ENCODE peak calls at places on chromosomes 6 and 20, in nine cellular contexts. One of them, this sample, is unnamed.

GRCh38 chr20:49666906-49667305 is 46.8 kb downstream of the B4GALT5 start:
- DNase-seq in activated T-cell treated with anti-CD3 and anti-CD28 coated beads, Interleukin-2, amount 50 U/mL, for 72 hours: no peak
- DNase-seq in A549: no peak
- DNase-seq in AG09309: no peak
- DNase-seq in frontal cortex: no peak
- DNase-seq in T1000: no peak
- DNase-seq in head of caudate nucleus: no peak
- DNase-seq in HEK293T: no peak
- DNase-seq in left ventricle myocardium inferior: no peak
- DNase-seq in this sample: no peak

GRCh38 chr6:36772401-36772800 is 66.8 kb downstream of the CPNE5 start:
- DNase-seq in left ventricle myocardium inferior: no peak
- DNase-seq in A549: no peak
- DNase-seq in frontal cortex: no peak
- DNase-seq in HEK293T: no peak
- DNase-seq in activated T-cell treated with anti-CD3 and anti-CD28 coated beads, Interleukin-2, amount 50 U/mL, for 72 hours: no peak
- DNase-seq in AG09309: no peak
- DNase-seq in head of caudate nucleus: no peak
- DNase-seq in T1000: no peak
- DNase-seq in this sample: no peak

GRCh38 chr20:41692479-41693135 is 74.4 kb upstream of the CHD6 start:
- DNase-seq in head of caudate nucleus: peak
- DNase-seq in left ventricle myocardium inferior: peak
- DNase-seq in activated T-cell treated with anti-CD3 and anti-CD28 coated beads, Interleukin-2, amount 50 U/mL, for 72 hours: peak
- DNase-seq in A549: peak
- DNase-seq in frontal cortex: peak
- DNase-seq in HEK293T: peak
- DNase-seq in T1000: no peak
- DNase-seq in AG09309: no peak
- DNase-seq in this sample: peak

GRCh38 chr20:32582659-32583580 is 2.2 kb downstream of the NOL4L start:
- DNase-seq in frontal cortex: peak
- DNase-seq in HEK293T: peak
- DNase-seq in left ventricle myocardium inferior: peak
- DNase-seq in activated T-cell treated with anti-CD3 and anti-CD28 coated beads, Interleukin-2, amount 50 U/mL, for 72 hours: peak
- DNase-seq in AG09309: no peak
- DNase-seq in head of caudate nucleus: no peak
- DNase-seq in T1000: no peak
- DNase-seq in A549: no peak
- DNase-seq in this sample: peak

GRCh38 chr6:32083812-32084768 is 25.0 kb downstream of the TNXB start:
- DNase-seq in head of caudate nucleus: no peak
- DNase-seq in HEK293T: no peak
- DNase-seq in activated T-cell treated with anti-CD3 and anti-CD28 coated beads, Interleukin-2, amount 50 U/mL, for 72 hours: no peak
- DNase-seq in frontal cortex: no peak
- DNase-seq in AG09309: no peak
- DNase-seq in left ventricle myocardium inferior: no peak
- DNase-seq in T1000: no peak
- DNase-seq in A549: no peak
- DNase-seq in this sample: no peak

GRCh38 chr20:48609491-48609978 is 218.3 kb downstream of the PREX1 start:
- DNase-seq in frontal cortex: no peak
- DNase-seq in AG09309: no peak
- DNase-seq in head of caudate nucleus: no peak
- DNase-seq in HEK293T: no peak
- DNase-seq in left ventricle myocardium inferior: no peak
- DNase-seq in T1000: no peak
- DNase-seq in A549: no peak
- DNase-seq in activated T-cell treated with anti-CD3 and anti-CD28 coated beads, Interleukin-2, amount 50 U/mL, for 72 hours: no peak
- DNase-seq in this sample: no peak

GRCh38 chr6:168865-169455 is 123.3 kb upstream of the DUSP22 start:
- DNase-seq in left ventricle myocardium inferior: no peak
- DNase-seq in head of caudate nucleus: no peak
- DNase-seq in HEK293T: no peak
- DNase-seq in AG09309: peak
- DNase-seq in A549: peak
- DNase-seq in frontal cortex: no peak
- DNase-seq in T1000: no peak
- DNase-seq in activated T-cell treated with anti-CD3 and anti-CD28 coated beads, Interleukin-2, amount 50 U/mL, for 72 hours: no peak
- DNase-seq in this sample: peak

GRCh38 chr20:18849131-18849530 is 35.5 kb downstream of the SCP2D1 start:
- DNase-seq in T1000: no peak
- DNase-seq in left ventricle myocardium inferior: no peak
- DNase-seq in AG09309: no peak
- DNase-seq in head of caudate nucleus: no peak
- DNase-seq in HEK293T: no peak
- DNase-seq in frontal cortex: no peak
- DNase-seq in activated T-cell treated with anti-CD3 and anti-CD28 coated beads, Interleukin-2, amount 50 U/mL, for 72 hours: no peak
- DNase-seq in A549: no peak
- DNase-seq in this sample: no peak

GRCh38 chr20:44357555-44358130 is 2.1 kb downstream of the HNF4A start:
- DNase-seq in AG09309: no peak
- DNase-seq in left ventricle myocardium inferior: peak
- DNase-seq in head of caudate nucleus: no peak
- DNase-seq in A549: no peak
- DNase-seq in frontal cortex: no peak
- DNase-seq in T1000: no peak
- DNase-seq in activated T-cell treated with anti-CD3 and anti-CD28 coated beads, Interleukin-2, amount 50 U/mL, for 72 hours: no peak
- DNase-seq in HEK293T: no peak
- DNase-seq in this sample: no peak

GRCh38 chr6:50602191-50602810 is 111.0 kb upstream of the TFAP2D start:
- DNase-seq in activated T-cell treated with anti-CD3 and anti-CD28 coated beads, Interleukin-2, amount 50 U/mL, for 72 hours: peak
- DNase-seq in HEK293T: peak
- DNase-seq in AG09309: no peak
- DNase-seq in head of caudate nucleus: no peak
- DNase-seq in A549: no peak
- DNase-seq in left ventricle myocardium inferior: no peak
- DNase-seq in T1000: no peak
- DNase-seq in frontal cortex: no peak
- DNase-seq in this sample: no peak

GRCh38 chr6:1422290-1422689 is 32.9 kb downstream of the FOXF2 start:
- DNase-seq in T1000: no peak
- DNase-seq in frontal cortex: no peak
- DNase-seq in left ventricle myocardium inferior: no peak
- DNase-seq in AG09309: no peak
- DNase-seq in head of caudate nucleus: no peak
- DNase-seq in A549: no peak
- DNase-seq in HEK293T: no peak
- DNase-seq in activated T-cell treated with anti-CD3 and anti-CD28 coated beads, Interleukin-2, amount 50 U/mL, for 72 hours: no peak
- DNase-seq in this sample: no peak

GRCh38 chr6:115551510-115551909 is 509.2 kb downstream of the FRK start:
- DNase-seq in head of caudate nucleus: peak
- DNase-seq in A549: no peak
- DNase-seq in activated T-cell treated with anti-CD3 and anti-CD28 coated beads, Interleukin-2, amount 50 U/mL, for 72 hours: no peak
- DNase-seq in T1000: no peak
- DNase-seq in left ventricle myocardium inferior: no peak
- DNase-seq in HEK293T: no peak
- DNase-seq in frontal cortex: no peak
- DNase-seq in AG09309: no peak
- DNase-seq in this sample: no peak

GRCh38 chr6:77565370-77565769 is 87.5 kb upstream of the MEI4 start:
- DNase-seq in T1000: no peak
- DNase-seq in A549: no peak
- DNase-seq in HEK293T: no peak
- DNase-seq in left ventricle myocardium inferior: no peak
- DNase-seq in frontal cortex: no peak
- DNase-seq in head of caudate nucleus: no peak
- DNase-seq in AG09309: no peak
- DNase-seq in activated T-cell treated with anti-CD3 and anti-CD28 coated beads, Interleukin-2, amount 50 U/mL, for 72 hours: no peak
- DNase-seq in this sample: no peak

GRCh38 chr20:34553366-34553867 is 5.1 kb upstream of the MAP1LC3A start:
- DNase-seq in A549: no peak
- DNase-seq in AG09309: no peak
- DNase-seq in HEK293T: no peak
- DNase-seq in activated T-cell treated with anti-CD3 and anti-CD28 coated beads, Interleukin-2, amount 50 U/mL, for 72 hours: no peak
- DNase-seq in T1000: no peak
- DNase-seq in frontal cortex: no peak
- DNase-seq in left ventricle myocardium inferior: no peak
- DNase-seq in head of caudate nucleus: no peak
- DNase-seq in this sample: no peak

GRCh38 chr6:169885831-169886230 is 134.4 kb downstream of the ERMARD start:
- DNase-seq in frontal cortex: no peak
- DNase-seq in activated T-cell treated with anti-CD3 and anti-CD28 coated beads, Interleukin-2, amount 50 U/mL, for 72 hours: no peak
- DNase-seq in HEK293T: no peak
- DNase-seq in left ventricle myocardium inferior: no peak
- DNase-seq in head of caudate nucleus: no peak
- DNase-seq in T1000: no peak
- DNase-seq in AG09309: no peak
- DNase-seq in A549: no peak
- DNase-seq in this sample: no peak

GRCh38 chr20:50484271-50484976 is 25.8 kb upstream of the PTPN1 start:
- DNase-seq in A549: no peak
- DNase-seq in activated T-cell treated with anti-CD3 and anti-CD28 coated beads, Interleukin-2, amount 50 U/mL, for 72 hours: no peak
- DNase-seq in frontal cortex: no peak
- DNase-seq in head of caudate nucleus: no peak
- DNase-seq in T1000: no peak
- DNase-seq in AG09309: no peak
- DNase-seq in HEK293T: no peak
- DNase-seq in left ventricle myocardium inferior: no peak
- DNase-seq in this sample: no peak

GRCh38 chr6:127030111-127030510 is 88.4 kb upstream of the RSPO3 start:
- DNase-seq in T1000: no peak
- DNase-seq in left ventricle myocardium inferior: no peak
- DNase-seq in head of caudate nucleus: no peak
- DNase-seq in frontal cortex: no peak
- DNase-seq in AG09309: no peak
- DNase-seq in A549: no peak
- DNase-seq in activated T-cell treated with anti-CD3 and anti-CD28 coated beads, Interleukin-2, amount 50 U/mL, for 72 hours: no peak
- DNase-seq in HEK293T: no peak
- DNase-seq in this sample: no peak

GRCh38 chr6:170449231-170449630 is 103.9 kb downstream of the PSMB1 start:
- DNase-seq in frontal cortex: no peak
- DNase-seq in A549: no peak
- DNase-seq in activated T-cell treated with anti-CD3 and anti-CD28 coated beads, Interleukin-2, amount 50 U/mL, for 72 hours: no peak
- DNase-seq in T1000: no peak
- DNase-seq in left ventricle myocardium inferior: no peak
- DNase-seq in head of caudate nucleus: no peak
- DNase-seq in HEK293T: no peak
- DNase-seq in AG09309: no peak
- DNase-seq in this sample: no peak

GRCh38 chr20:51532577-51533191 is 9.8 kb downstream of the NFATC2 start:
- DNase-seq in activated T-cell treated with anti-CD3 and anti-CD28 coated beads, Interleukin-2, amount 50 U/mL, for 72 hours: no peak
- DNase-seq in A549: no peak
- DNase-seq in left ventricle myocardium inferior: peak
- DNase-seq in T1000: no peak
- DNase-seq in frontal cortex: no peak
- DNase-seq in HEK293T: no peak
- DNase-seq in head of caudate nucleus: peak
- DNase-seq in AG09309: no peak
- DNase-seq in this sample: no peak

GRCh38 chr6:111573892-111574800 is 31.5 kb downstream of the TRAF3IP2 start:
- DNase-seq in AG09309: peak
- DNase-seq in left ventricle myocardium inferior: no peak
- DNase-seq in HEK293T: no peak
- DNase-seq in T1000: no peak
- DNase-seq in frontal cortex: no peak
- DNase-seq in head of caudate nucleus: no peak
- DNase-seq in A549: no peak
- DNase-seq in activated T-cell treated with anti-CD3 and anti-CD28 coated beads, Interleukin-2, amount 50 U/mL, for 72 hours: peak
- DNase-seq in this sample: no peak

This sample was measured in HuH-7.5.